ENCODE peak calls at places on chromosomes 3 and 15, in seven cellular contexts. One of them, this sample, is unnamed.

GRCh38 chr15:39657714-39658113 is 76.8 kb downstream of the THBS1 start:
- DNase-seq in cardiac fibroblast: peak
- DNase-seq in choroid plexus epithelial cell: peak
- DNase-seq in stimulated activated CD8-positive, alpha-beta memory T cell treated with anti-CD3 and anti-CD28 coated beads, Interleukin-2, amount 100 ng/mL, for 48 hours: no peak
- DNase-seq in AG10803: peak
- DNase-seq in AG08395: peak
- DNase-seq in heart right ventricle: no peak
- DNase-seq in this sample: peak

GRCh38 chr3:20250786-20251185 is 64.8 kb upstream of the SGO1 start:
- DNase-seq in AG10803: no peak
- DNase-seq in AG08395: no peak
- DNase-seq in stimulated activated CD8-positive, alpha-beta memory T cell treated with anti-CD3 and anti-CD28 coated beads, Interleukin-2, amount 100 ng/mL, for 48 hours: no peak
- DNase-seq in choroid plexus epithelial cell: no peak
- DNase-seq in cardiac fibroblast: no peak
- DNase-seq in heart right ventricle: no peak
- DNase-seq in this sample: no peak

GRCh38 chr3:161070252-161070930 is 34.8 kb downstream of the B3GALNT1 start:
- DNase-seq in stimulated activated CD8-positive, alpha-beta memory T cell treated with anti-CD3 and anti-CD28 coated beads, Interleukin-2, amount 100 ng/mL, for 48 hours: no peak
- DNase-seq in AG10803: no peak
- DNase-seq in AG08395: no peak
- DNase-seq in choroid plexus epithelial cell: no peak
- DNase-seq in cardiac fibroblast: no peak
- DNase-seq in heart right ventricle: no peak
- DNase-seq in this sample: no peak

GRCh38 chr3:155516439-155516838 is 223.0 kb upstream of the STRIT1 start:
- DNase-seq in AG08395: no peak
- DNase-seq in cardiac fibroblast: no peak
- DNase-seq in stimulated activated CD8-positive, alpha-beta memory T cell treated with anti-CD3 and anti-CD28 coated beads, Interleukin-2, amount 100 ng/mL, for 48 hours: no peak
- DNase-seq in AG10803: no peak
- DNase-seq in heart right ventricle: no peak
- DNase-seq in choroid plexus epithelial cell: no peak
- DNase-seq in this sample: no peak

GRCh38 chr15:28954466-28955159 is 68.8 kb downstream of the APBA2 start:
- DNase-seq in choroid plexus epithelial cell: no peak
- DNase-seq in AG08395: no peak
- DNase-seq in cardiac fibroblast: no peak
- DNase-seq in stimulated activated CD8-positive, alpha-beta memory T cell treated with anti-CD3 and anti-CD28 coated beads, Interleukin-2, amount 100 ng/mL, for 48 hours: no peak
- DNase-seq in heart right ventricle: no peak
- DNase-seq in AG10803: no peak
- DNase-seq in this sample: no peak

GRCh38 chr15:100602822-100603393 is 519 bp downstream of the ASB7 start:
- DNase-seq in stimulated activated CD8-positive, alpha-beta memory T cell treated with anti-CD3 and anti-CD28 coated beads, Interleukin-2, amount 100 ng/mL, for 48 hours: peak
- DNase-seq in AG08395: no peak
- DNase-seq in heart right ventricle: peak
- DNase-seq in choroid plexus epithelial cell: peak
- DNase-seq in cardiac fibroblast: peak
- DNase-seq in AG10803: peak
- DNase-seq in this sample: peak

GRCh38 chr3:51354766-51355615 is 30.1 kb upstream of the MANF start:
- DNase-seq in heart right ventricle: no peak
- DNase-seq in AG10803: no peak
- DNase-seq in AG08395: no peak
- DNase-seq in choroid plexus epithelial cell: no peak
- DNase-seq in cardiac fibroblast: no peak
- DNase-seq in stimulated activated CD8-positive, alpha-beta memory T cell treated with anti-CD3 and anti-CD28 coated beads, Interleukin-2, amount 100 ng/mL, for 48 hours: no peak
- DNase-seq in this sample: no peak

GRCh38 chr3:67791620-67792019 is 137.2 kb upstream of the SUCLG2 start:
- DNase-seq in choroid plexus epithelial cell: no peak
- DNase-seq in stimulated activated CD8-positive, alpha-beta memory T cell treated with anti-CD3 and anti-CD28 coated beads, Interleukin-2, amount 100 ng/mL, for 48 hours: no peak
- DNase-seq in AG08395: no peak
- DNase-seq in heart right ventricle: no peak
- DNase-seq in AG10803: no peak
- DNase-seq in cardiac fibroblast: no peak
- DNase-seq in this sample: no peak

GRCh38 chr15:89660556-89660955 is 5.3 kb upstream of the KIF7 start:
- DNase-seq in heart right ventricle: no peak
- DNase-seq in cardiac fibroblast: no peak
- DNase-seq in stimulated activated CD8-positive, alpha-beta memory T cell treated with anti-CD3 and anti-CD28 coated beads, Interleukin-2, amount 100 ng/mL, for 48 hours: no peak
- DNase-seq in choroid plexus epithelial cell: no peak
- DNase-seq in AG08395: no peak
- DNase-seq in AG10803: no peak
- DNase-seq in this sample: no peak

GRCh38 chr15:68343579-68344225 is 66.2 kb downstream of the FEM1B start:
- DNase-seq in stimulated activated CD8-positive, alpha-beta memory T cell treated with anti-CD3 and anti-CD28 coated beads, Interleukin-2, amount 100 ng/mL, for 48 hours: no peak
- DNase-seq in cardiac fibroblast: no peak
- DNase-seq in AG10803: no peak
- DNase-seq in AG08395: no peak
- DNase-seq in choroid plexus epithelial cell: no peak
- DNase-seq in heart right ventricle: no peak
- DNase-seq in this sample: no peak

GRCh38 chr3:37887824-37888223 is 26.1 kb downstream of the CTDSPL start:
- DNase-seq in cardiac fibroblast: no peak
- DNase-seq in AG10803: no peak
- DNase-seq in choroid plexus epithelial cell: no peak
- DNase-seq in AG08395: no peak
- DNase-seq in heart right ventricle: no peak
- DNase-seq in stimulated activated CD8-positive, alpha-beta memory T cell treated with anti-CD3 and anti-CD28 coated beads, Interleukin-2, amount 100 ng/mL, for 48 hours: no peak
- DNase-seq in this sample: no peak

GRCh38 chr15:42605281-42605744 is 29.9 kb downstream of the STARD9 start:
- DNase-seq in AG10803: peak
- DNase-seq in choroid plexus epithelial cell: peak
- DNase-seq in stimulated activated CD8-positive, alpha-beta memory T cell treated with anti-CD3 and anti-CD28 coated beads, Interleukin-2, amount 100 ng/mL, for 48 hours: no peak
- DNase-seq in cardiac fibroblast: peak
- DNase-seq in heart right ventricle: peak
- DNase-seq in AG08395: peak
- DNase-seq in this sample: peak

GRCh38 chr3:73349657-73350056 is 275.1 kb downstream of the PDZRN3 start:
- DNase-seq in choroid plexus epithelial cell: no peak
- DNase-seq in stimulated activated CD8-positive, alpha-beta memory T cell treated with anti-CD3 and anti-CD28 coated beads, Interleukin-2, amount 100 ng/mL, for 48 hours: no peak
- DNase-seq in cardiac fibroblast: no peak
- DNase-seq in AG08395: no peak
- DNase-seq in AG10803: no peak
- DNase-seq in heart right ventricle: peak
- DNase-seq in this sample: no peak

GRCh38 chr3:139764936-139765335 is 87.2 kb upstream of the NMNAT3 start:
- DNase-seq in heart right ventricle: no peak
- DNase-seq in stimulated activated CD8-positive, alpha-beta memory T cell treated with anti-CD3 and anti-CD28 coated beads, Interleukin-2, amount 100 ng/mL, for 48 hours: no peak
- DNase-seq in AG08395: peak
- DNase-seq in cardiac fibroblast: peak
- DNase-seq in choroid plexus epithelial cell: peak
- DNase-seq in AG10803: peak
- DNase-seq in this sample: peak

GRCh38 chr3:52099006-52099405 is 42.6 kb upstream of the DUSP7 start:
- DNase-seq in cardiac fibroblast: no peak
- DNase-seq in heart right ventricle: no peak
- DNase-seq in AG10803: no peak
- DNase-seq in stimulated activated CD8-positive, alpha-beta memory T cell treated with anti-CD3 and anti-CD28 coated beads, Interleukin-2, amount 100 ng/mL, for 48 hours: no peak
- DNase-seq in choroid plexus epithelial cell: no peak
- DNase-seq in AG08395: no peak
- DNase-seq in this sample: peak

GRCh38 chr3:121064121-121064520 is 156.1 kb downstream of the STXBP5L start:
- DNase-seq in heart right ventricle: no peak
- DNase-seq in AG10803: no peak
- DNase-seq in choroid plexus epithelial cell: no peak
- DNase-seq in AG08395: no peak
- DNase-seq in stimulated activated CD8-positive, alpha-beta memory T cell treated with anti-CD3 and anti-CD28 coated beads, Interleukin-2, amount 100 ng/mL, for 48 hours: no peak
- DNase-seq in cardiac fibroblast: no peak
- DNase-seq in this sample: no peak

GRCh38 chr3:30602946-30603345 is 3.5 kb upstream of the TGFBR2 start:
- DNase-seq in choroid plexus epithelial cell: no peak
- DNase-seq in AG10803: no peak
- DNase-seq in stimulated activated CD8-positive, alpha-beta memory T cell treated with anti-CD3 and anti-CD28 coated beads, Interleukin-2, amount 100 ng/mL, for 48 hours: no peak
- DNase-seq in cardiac fibroblast: no peak
- DNase-seq in heart right ventricle: no peak
- DNase-seq in AG08395: no peak
- DNase-seq in this sample: no peak

GRCh38 chr15:39266882-39267281 is 314.0 kb upstream of the THBS1 start:
- DNase-seq in choroid plexus epithelial cell: no peak
- DNase-seq in AG08395: no peak
- DNase-seq in cardiac fibroblast: no peak
- DNase-seq in stimulated activated CD8-positive, alpha-beta memory T cell treated with anti-CD3 and anti-CD28 coated beads, Interleukin-2, amount 100 ng/mL, for 48 hours: no peak
- DNase-seq in AG10803: no peak
- DNase-seq in heart right ventricle: no peak
- DNase-seq in this sample: no peak

GRCh38 chr3:28612232-28612631 is 263.6 kb upstream of the AZI2 start:
- DNase-seq in AG10803: no peak
- DNase-seq in AG08395: no peak
- DNase-seq in cardiac fibroblast: no peak
- DNase-seq in heart right ventricle: no peak
- DNase-seq in stimulated activated CD8-positive, alpha-beta memory T cell treated with anti-CD3 and anti-CD28 coated beads, Interleukin-2, amount 100 ng/mL, for 48 hours: no peak
- DNase-seq in choroid plexus epithelial cell: no peak
- DNase-seq in this sample: no peak

GRCh38 chr15:98653686-98654085 is 5.3 kb downstream of the IGF1R start:
- DNase-seq in AG10803: peak
- DNase-seq in stimulated activated CD8-positive, alpha-beta memory T cell treated with anti-CD3 and anti-CD28 coated beads, Interleukin-2, amount 100 ng/mL, for 48 hours: no peak
- DNase-seq in cardiac fibroblast: peak
- DNase-seq in choroid plexus epithelial cell: peak
- DNase-seq in heart right ventricle: peak
- DNase-seq in AG08395: peak
- DNase-seq in this sample: peak

GRCh38 chr15:70781236-70781635 is 17.9 kb upstream of the UACA start:
- DNase-seq in AG10803: no peak
- DNase-seq in choroid plexus epithelial cell: no peak
- DNase-seq in cardiac fibroblast: no peak
- DNase-seq in heart right ventricle: no peak
- DNase-seq in stimulated activated CD8-positive, alpha-beta memory T cell treated with anti-CD3 and anti-CD28 coated beads, Interleukin-2, amount 100 ng/mL, for 48 hours: no peak
- DNase-seq in AG08395: no peak
- DNase-seq in this sample: no peak

GRCh38 chr3:181712505-181713299 is 977 bp downstream of the SOX2 start:
- DNase-seq in AG10803: no peak
- DNase-seq in cardiac fibroblast: no peak
- DNase-seq in AG08395: no peak
- DNase-seq in heart right ventricle: no peak
- DNase-seq in choroid plexus epithelial cell: no peak
- DNase-seq in stimulated activated CD8-positive, alpha-beta memory T cell treated with anti-CD3 and anti-CD28 coated beads, Interleukin-2, amount 100 ng/mL, for 48 hours: no peak
- DNase-seq in this sample: peak

This sample was measured in GM23248.